ENCODE peak calls at places on chromosomes 5 and 9, in seven cellular contexts. Y is CD4-positive, alpha-beta memory T cell; M is naive thymus-derived CD8-positive, alpha-beta T cell; D is mesendoderm; Z is stimulated activated CD4-positive, alpha-beta T cell treated with anti-CD3 and anti-CD28 coated beads, Interleukin-12 subunit alpha, Interleukin-12 subunit beta, amount 100 ng/mL, for 24 hours; O is stimulated activated CD8-positive, alpha-beta memory T cell treated with anti-CD3 and anti-CD28 coated beads, Interleukin-15, amount 100 ng/mL, for 24 hours; N is NCI-H748 treated with DMSO at 0.1 percent for 48 hours. Q is an unnamed sample.

GRCh38 chr5:56480305-56481146 is 247.4 kb upstream of the ANKRD55 start:
- DNase-seq in O (no peak), Y (peak), M (no peak), Z (no peak), D (peak), N (no peak), Q (no peak)

GRCh38 chr5:173397531-173397930 is 69.3 kb upstream of the STC2 start:
- DNase-seq in Y (no peak), N (no peak), O (no peak), Z (no peak), M (no peak), D (no peak), Q (no peak)

GRCh38 chr9:70902705-70903131 is 218.7 kb downstream of the TRPM3 start:
- DNase-seq in D (peak), O (no peak), N (no peak), M (no peak), Y (no peak), Z (no peak), Q (no peak)

GRCh38 chr5:27608992-27609391 is 570.6 kb upstream of the CDH9 start:
- DNase-seq in N (no peak), D (no peak), M (no peak), Z (no peak), O (no peak), Y (no peak), Q (no peak)

GRCh38 chr5:27706832-27707231 is 668.4 kb upstream of the CDH9 start:
- DNase-seq in D (no peak), N (no peak), O (no peak), Z (no peak), M (no peak), Y (no peak), Q (no peak)

GRCh38 chr5:207599-207998 is 10.4 kb downstream of the CCDC127 start:
- DNase-seq in D (peak), M (no peak), O (no peak), Y (no peak), N (no peak), Z (no peak), Q (no peak)

GRCh38 chr5:96629774-96630173 is 32.4 kb upstream of the CAST start:
- DNase-seq in Y (no peak), N (peak), O (no peak), M (no peak), D (peak), Z (no peak), Q (peak)

GRCh38 chr5:34585601-34586104 is 70.5 kb upstream of the RAI14 start:
- DNase-seq in O (no peak), D (no peak), Z (no peak), N (peak), Y (no peak), M (no peak), Q (peak)

GRCh38 chr5:181203842-181204560 is 995 bp downstream of the TRIM7 start:
- DNase-seq in M (no peak), D (no peak), N (no peak), O (no peak), Y (no peak), Z (no peak), Q (no peak)

GRCh38 chr5:67050635-67051034 is 146.0 kb downstream of the CD180 start:
- DNase-seq in O (no peak), M (no peak), Z (no peak), D (no peak), Y (no peak), N (no peak), Q (no peak)

GRCh38 chr9:93020785-93021670 is 37.5 kb upstream of the SUSD3 start:
- DNase-seq in D (no peak), N (no peak), M (peak), Z (no peak), O (no peak), Y (peak), Q (no peak)

GRCh38 chr5:124655943-124656459 is 90.4 kb downstream of the ZNF608 start:
- DNase-seq in Y (no peak), D (no peak), N (peak), O (no peak), M (no peak), Z (no peak), Q (peak)

GRCh38 chr5:2783223-2783622 is 31.7 kb upstream of the IRX2 start:
- DNase-seq in Y (no peak), N (no peak), M (no peak), Z (no peak), D (no peak), O (no peak), Q (no peak)